ENCODE peak calls at places on chromosomes 13 and 19, in ten cellular contexts. One of them, this sample, is unnamed.

GRCh38 chr13:44309771-44310767 is 63.6 kb upstream of the SERP2 start:
- DNase-seq in A549: peak; percentile 67
- DNase-seq in tibial nerve: no peak
- DNase-seq in uterus: no peak
- DNase-seq in stomach: peak; percentile 86
- DNase-seq in endothelial cell of umbilical vein: peak; percentile 28
- DNase-seq in testis: no peak
- DNase-seq in GM12891: no peak
- DNase-seq in esophagus muscularis mucosa: no peak
- DNase-seq in heart left ventricle: peak; percentile 68
- DNase-seq in this sample: no peak

GRCh38 chr19:16113727-16114126 is 2.0 kb downstream of the RAB8A start:
- DNase-seq in GM12891: no peak
- DNase-seq in esophagus muscularis mucosa: no peak
- DNase-seq in uterus: no peak
- DNase-seq in heart left ventricle: no peak
- DNase-seq in tibial nerve: no peak
- DNase-seq in endothelial cell of umbilical vein: no peak
- DNase-seq in testis: no peak
- DNase-seq in stomach: no peak
- DNase-seq in A549: no peak
- DNase-seq in this sample: no peak

GRCh38 chr19:611506-611869 is 21.8 kb downstream of the HCN2 start:
- DNase-seq in testis: no peak
- DNase-seq in tibial nerve: no peak
- DNase-seq in stomach: no peak
- DNase-seq in heart left ventricle: no peak
- DNase-seq in A549: no peak
- DNase-seq in GM12891: no peak
- DNase-seq in esophagus muscularis mucosa: no peak
- DNase-seq in endothelial cell of umbilical vein: no peak
- DNase-seq in uterus: no peak
- DNase-seq in this sample: peak; percentile 95

GRCh38 chr19:2426661-2427322 is 594 bp downstream of the TIMM13 start:
- DNase-seq in uterus: no peak
- DNase-seq in A549: peak; percentile 59
- DNase-seq in testis: peak; percentile 60
- DNase-seq in endothelial cell of umbilical vein: no peak
- DNase-seq in GM12891: peak; percentile 80
- DNase-seq in heart left ventricle: peak; percentile 55
- DNase-seq in tibial nerve: no peak
- DNase-seq in stomach: peak; percentile 41
- DNase-seq in esophagus muscularis mucosa: no peak
- DNase-seq in this sample: peak; percentile 82

GRCh38 chr19:9323919-9324583 is at the start of gene ZNF559:
- DNase-seq in A549: peak; percentile 94
- DNase-seq in stomach: peak; percentile 94
- DNase-seq in GM12891: peak; percentile 85
- DNase-seq in tibial nerve: peak; percentile 85
- DNase-seq in esophagus muscularis mucosa: peak; percentile 98
- DNase-seq in heart left ventricle: peak; percentile 94
- DNase-seq in uterus: peak; percentile 92
- DNase-seq in testis: peak; percentile 95
- DNase-seq in endothelial cell of umbilical vein: peak; percentile 98
- DNase-seq in this sample: peak; percentile 75

GRCh38 chr13:113489549-113490495 is 689 bp downstream of the DCUN1D2 start:
- DNase-seq in esophagus muscularis mucosa: peak; percentile 88
- DNase-seq in testis: peak; percentile 50
- DNase-seq in A549: no peak
- DNase-seq in heart left ventricle: peak; percentile 47
- DNase-seq in tibial nerve: no peak
- DNase-seq in stomach: peak; percentile 38
- DNase-seq in uterus: peak; percentile 46
- DNase-seq in endothelial cell of umbilical vein: peak; percentile 48
- DNase-seq in GM12891: peak; percentile 39
- DNase-seq in this sample: peak; percentile 62

GRCh38 chr13:99051768-99052455 is 74.0 kb upstream of the DOCK9 start:
- DNase-seq in testis: no peak
- DNase-seq in esophagus muscularis mucosa: no peak
- DNase-seq in heart left ventricle: no peak
- DNase-seq in tibial nerve: no peak
- DNase-seq in A549: no peak
- DNase-seq in uterus: no peak
- DNase-seq in stomach: no peak
- DNase-seq in endothelial cell of umbilical vein: no peak
- DNase-seq in GM12891: no peak
- DNase-seq in this sample: no peak

GRCh38 chr19:14577885-14578427 is 4.9 kb upstream of the CLEC17A start:
- DNase-seq in tibial nerve: no peak
- DNase-seq in heart left ventricle: no peak
- DNase-seq in esophagus muscularis mucosa: no peak
- DNase-seq in endothelial cell of umbilical vein: no peak
- DNase-seq in uterus: no peak
- DNase-seq in A549: no peak
- DNase-seq in stomach: no peak
- DNase-seq in testis: no peak
- DNase-seq in GM12891: no peak
- DNase-seq in this sample: no peak

GRCh38 chr13:31878495-31878894 is 139.2 kb downstream of the RXFP2 start:
- DNase-seq in endothelial cell of umbilical vein: no peak
- DNase-seq in esophagus muscularis mucosa: no peak
- DNase-seq in testis: no peak
- DNase-seq in stomach: no peak
- DNase-seq in uterus: no peak
- DNase-seq in heart left ventricle: no peak
- DNase-seq in GM12891: no peak
- DNase-seq in tibial nerve: no peak
- DNase-seq in A549: no peak
- DNase-seq in this sample: no peak

GRCh38 chr13:71087432-71087831 is 779.6 kb downstream of the DACH1 start:
- DNase-seq in endothelial cell of umbilical vein: no peak
- DNase-seq in testis: no peak
- DNase-seq in heart left ventricle: no peak
- DNase-seq in stomach: no peak
- DNase-seq in esophagus muscularis mucosa: no peak
- DNase-seq in GM12891: no peak
- DNase-seq in A549: no peak
- DNase-seq in uterus: no peak
- DNase-seq in tibial nerve: no peak
- DNase-seq in this sample: no peak

DNA sequence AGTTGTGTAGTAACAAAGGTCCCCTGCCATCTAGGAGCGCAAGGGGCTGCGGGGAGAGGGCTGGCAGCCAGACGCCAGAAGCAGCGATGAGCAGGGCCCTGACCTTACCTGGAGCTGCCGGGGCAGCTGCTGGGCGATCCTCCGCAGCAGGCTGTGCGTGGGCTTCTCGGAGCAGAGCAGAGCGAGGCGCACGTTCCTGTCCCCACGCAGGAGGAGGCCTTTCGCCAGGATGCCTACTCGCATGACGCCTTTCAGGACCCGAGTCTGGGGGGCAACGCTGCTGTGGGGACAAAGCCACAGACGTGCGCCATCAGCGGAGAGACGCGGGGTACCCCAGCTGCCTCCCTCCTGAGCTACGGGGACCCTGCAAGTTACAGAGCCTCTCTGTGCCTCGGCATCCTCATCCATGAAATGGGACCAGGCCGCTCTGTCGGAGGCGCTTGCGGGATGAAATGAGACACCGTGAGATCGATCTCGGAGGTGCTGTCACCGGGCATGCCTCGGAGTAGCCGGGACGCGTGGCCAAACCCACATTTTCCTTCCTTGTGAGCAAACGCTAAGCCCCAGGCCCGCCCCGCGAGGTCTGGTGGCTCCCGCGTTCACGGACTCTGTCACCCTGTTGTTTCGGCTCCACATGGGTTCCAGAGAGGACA is 30.5 kb upstream of the MATK start:
- DNase-seq in uterus: no peak
- DNase-seq in stomach: no peak
- DNase-seq in endothelial cell of umbilical vein: no peak
- DNase-seq in heart left ventricle: no peak
- DNase-seq in A549: no peak
- DNase-seq in tibial nerve: no peak
- DNase-seq in testis: no peak
- DNase-seq in esophagus muscularis mucosa: no peak
- DNase-seq in GM12891: no peak
- DNase-seq in this sample: no peak
- TF ChIP-seq POLR2A in uterus: no peak
- TF ChIP-seq POLR2A in stomach: no peak
- TF ChIP-seq POLR2A in endothelial cell of umbilical vein: no peak
- TF ChIP-seq POLR2A in heart left ventricle: no peak
- TF ChIP-seq POLR2A in A549: no peak
- TF ChIP-seq POLR2A in tibial nerve: no peak
- TF ChIP-seq POLR2A in testis: no peak
- TF ChIP-seq POLR2A in esophagus muscularis mucosa: no peak
- TF ChIP-seq POLR2A in GM12891: no peak
- TF ChIP-seq POLR2A in this sample: no peak

GRCh38 chr19:6767081-6767356 is 216 bp downstream of the SH2D3A start:
- DNase-seq in GM12891: no peak
- DNase-seq in esophagus muscularis mucosa: no peak
- DNase-seq in testis: no peak
- DNase-seq in tibial nerve: no peak
- DNase-seq in endothelial cell of umbilical vein: no peak
- DNase-seq in stomach: no peak
- DNase-seq in uterus: no peak
- DNase-seq in A549: no peak
- DNase-seq in heart left ventricle: no peak
- DNase-seq in this sample: no peak

GRCh38 chr19:6768236-6768785 is 1.1 kb upstream of the SH2D3A start:
- DNase-seq in esophagus muscularis mucosa: no peak
- DNase-seq in uterus: no peak
- DNase-seq in endothelial cell of umbilical vein: no peak
- DNase-seq in tibial nerve: no peak
- DNase-seq in testis: no peak
- DNase-seq in heart left ventricle: no peak
- DNase-seq in stomach: no peak
- DNase-seq in A549: no peak
- DNase-seq in GM12891: no peak
- DNase-seq in this sample: no peak

GRCh38 chr19:6769006-6769637 is 1.9 kb upstream of the SH2D3A start:
- DNase-seq in endothelial cell of umbilical vein: no peak
- DNase-seq in uterus: no peak
- DNase-seq in heart left ventricle: no peak
- DNase-seq in testis: no peak
- DNase-seq in stomach: no peak
- DNase-seq in tibial nerve: no peak
- DNase-seq in GM12891: no peak
- DNase-seq in esophagus muscularis mucosa: no peak
- DNase-seq in A549: peak; percentile 46
- DNase-seq in this sample: no peak

GRCh38 chr19:6766357-6767080 is 716 bp downstream of the SH2D3A start:
- DNase-seq in heart left ventricle: no peak
- DNase-seq in GM12891: no peak
- DNase-seq in endothelial cell of umbilical vein: no peak
- DNase-seq in testis: no peak
- DNase-seq in A549: peak; percentile 53
- DNase-seq in uterus: no peak
- DNase-seq in tibial nerve: no peak
- DNase-seq in stomach: no peak
- DNase-seq in esophagus muscularis mucosa: no peak
- DNase-seq in this sample: no peak

GRCh38 chr19:6767357-6768235 is at the start of gene SH2D3A:
- DNase-seq in stomach: peak; percentile 96
- DNase-seq in testis: peak; percentile 74
- DNase-seq in heart left ventricle: peak; percentile 64
- DNase-seq in tibial nerve: no peak
- DNase-seq in esophagus muscularis mucosa: no peak
- DNase-seq in uterus: peak; percentile 43
- DNase-seq in GM12891: peak; percentile 82
- DNase-seq in A549: peak; percentile 96
- DNase-seq in endothelial cell of umbilical vein: peak; percentile 37
- DNase-seq in this sample: peak; percentile 47
- TF ChIP-seq POLR2A in stomach: no peak
- TF ChIP-seq POLR2A in testis: no peak
- TF ChIP-seq POLR2A in heart left ventricle: no peak
- TF ChIP-seq POLR2A in tibial nerve: no peak
- TF ChIP-seq POLR2A in esophagus muscularis mucosa: no peak
- TF ChIP-seq POLR2A in uterus: peak; percentile 49
- TF ChIP-seq POLR2A in GM12891: no peak
- TF ChIP-seq POLR2A in A549: no peak
- TF ChIP-seq POLR2A in endothelial cell of umbilical vein: no peak
- TF ChIP-seq POLR2A in this sample: no peak

GRCh38 chr13:51523082-51523518 is 61.2 kb upstream of the WDFY2 start:
- DNase-seq in stomach: no peak
- DNase-seq in GM12891: no peak
- DNase-seq in tibial nerve: no peak
- DNase-seq in testis: peak; percentile 21
- DNase-seq in endothelial cell of umbilical vein: no peak
- DNase-seq in uterus: peak; percentile 65
- DNase-seq in A549: peak; percentile 76
- DNase-seq in esophagus muscularis mucosa: no peak
- DNase-seq in heart left ventricle: no peak
- DNase-seq in this sample: no peak
- TF ChIP-seq POLR2A in stomach: no peak
- TF ChIP-seq POLR2A in GM12891: no peak
- TF ChIP-seq POLR2A in tibial nerve: no peak
- TF ChIP-seq POLR2A in testis: no peak
- TF ChIP-seq POLR2A in endothelial cell of umbilical vein: no peak
- TF ChIP-seq POLR2A in uterus: no peak
- TF ChIP-seq POLR2A in A549: no peak
- TF ChIP-seq POLR2A in esophagus muscularis mucosa: no peak
- TF ChIP-seq POLR2A in heart left ventricle: no peak
- TF ChIP-seq POLR2A in this sample: no peak

GRCh38 chr19:49497790-49498106 is 1.5 kb downstream of the RPS11 start:
- DNase-seq in tibial nerve: no peak
- DNase-seq in testis: no peak
- DNase-seq in uterus: no peak
- DNase-seq in esophagus muscularis mucosa: no peak
- DNase-seq in stomach: no peak
- DNase-seq in endothelial cell of umbilical vein: no peak
- DNase-seq in A549: no peak
- DNase-seq in heart left ventricle: no peak
- DNase-seq in GM12891: no peak
- DNase-seq in this sample: no peak

GRCh38 chr19:49497047-49497789 is 984 bp downstream of the RPS11 start:
- DNase-seq in tibial nerve: peak; percentile 51
- DNase-seq in GM12891: no peak
- DNase-seq in stomach: peak; percentile 78
- DNase-seq in A549: peak; percentile 79
- DNase-seq in uterus: no peak
- DNase-seq in esophagus muscularis mucosa: no peak
- DNase-seq in testis: peak; percentile 88
- DNase-seq in heart left ventricle: peak; percentile 71
- DNase-seq in endothelial cell of umbilical vein: peak; percentile 49
- DNase-seq in this sample: no peak

GRCh38 chr19:49498475-49498874 is 2.2 kb downstream of the RPS11 start:
- DNase-seq in tibial nerve: no peak
- DNase-seq in A549: no peak
- DNase-seq in GM12891: no peak
- DNase-seq in stomach: no peak
- DNase-seq in endothelial cell of umbilical vein: no peak
- DNase-seq in esophagus muscularis mucosa: no peak
- DNase-seq in heart left ventricle: no peak
- DNase-seq in uterus: no peak
- DNase-seq in testis: no peak
- DNase-seq in this sample: no peak

GRCh38 chr19:49499030-49499670 is 2.9 kb downstream of the RPS11 start:
- DNase-seq in uterus: no peak
- DNase-seq in A549: no peak
- DNase-seq in endothelial cell of umbilical vein: no peak
- DNase-seq in testis: peak; percentile 64
- DNase-seq in GM12891: no peak
- DNase-seq in tibial nerve: no peak
- DNase-seq in stomach: no peak
- DNase-seq in esophagus muscularis mucosa: no peak
- DNase-seq in heart left ventricle: no peak
- DNase-seq in this sample: no peak

GRCh38 chr19:49496574-49497008 is 357 bp downstream of the RPS11 start:
- DNase-seq in tibial nerve: no peak
- DNase-seq in uterus: no peak
- DNase-seq in GM12891: no peak
- DNase-seq in stomach: no peak
- DNase-seq in heart left ventricle: no peak
- DNase-seq in testis: no peak
- DNase-seq in esophagus muscularis mucosa: no peak
- DNase-seq in endothelial cell of umbilical vein: no peak
- DNase-seq in A549: no peak
- DNase-seq in this sample: no peak
- TF ChIP-seq POLR2A in tibial nerve: no peak
- TF ChIP-seq POLR2A in uterus: no peak
- TF ChIP-seq POLR2A in GM12891: no peak
- TF ChIP-seq POLR2A in stomach: no peak
- TF ChIP-seq POLR2A in heart left ventricle: no peak
- TF ChIP-seq POLR2A in testis: no peak
- TF ChIP-seq POLR2A in esophagus muscularis mucosa: no peak
- TF ChIP-seq POLR2A in endothelial cell of umbilical vein: no peak
- TF ChIP-seq POLR2A in A549: no peak
- TF ChIP-seq POLR2A in this sample: no peak

This sample was measured in H54.